ENCODE peak calls at places on chromosomes 7 and 10, in four cellular contexts. C is psoas muscle, H is PC-9, Q is pancreas. B is an unnamed sample. For H3K9me3 and H3K36me3, the result is how much of the 10 kb centered on the place peaks cover.

GRCh38 chr7:150322114-150322832 is 882 bp upstream of the LRRC61 start:
- DNase-seq in C (no peak), H (peak), Q (peak), B (no peak)

GRCh38 chr10:24957624-24958435 is 5.4 kb upstream of the PRTFDC1 start:
- DNase-seq in C (no peak), H (peak), Q (no peak), B (no peak)

GRCh38 chr10:102726274-102726673 is 11.8 kb downstream of the SFXN2 start:
- DNase-seq in C (peak), H (no peak), Q (no peak), B (no peak)

GRCh38 chr10:26573674-26574073 is 123.8 kb upstream of the PDSS1 start:
- DNase-seq in C (no peak), H (no peak), Q (no peak), B (peak)

GRCh38 chr10:28147706-28148105 is 148.8 kb upstream of the ODAD2 start:
- DNase-seq in C (no peak), H (no peak), Q (no peak), B (no peak)

GRCh38 chr10:63976538-63976937 is 455.3 kb downstream of the REEP3 start:
- DNase-seq in C (no peak), H (no peak), Q (peak), B (peak)

GRCh38 chr10:64283621-64284020 is 762.4 kb downstream of the REEP3 start:
- DNase-seq in C (no peak), H (no peak), Q (no peak), B (no peak)

GRCh38 chr7:2892571-2892970 is 48.5 kb upstream of the GNA12 start:
- DNase-seq in C (no peak), H (no peak), Q (no peak), B (no peak)

GRCh38 chr10:29063806-29064644 is 224.8 kb upstream of the LYZL1 start:
- DNase-seq in C (no peak), H (peak), Q (no peak), B (peak)

GRCh38 chr10:79347894-79348639 is 798 bp downstream of the PPIF start:
- DNase-seq in C (peak), H (no peak), Q (peak), B (no peak)

GRCh38 chr7:92705831-92706230 is 115.6 kb upstream of the FAM133B start:
- DNase-seq in C (no peak), H (no peak), Q (no peak), B (no peak)

GRCh38 chr7:135976312-135977019 is 693 bp downstream of the MTPN start:
- DNase-seq in C (no peak), H (no peak), Q (peak), B (peak)

GRCh38 chr7:66883716-66884115 is 37.3 kb upstream of the TMEM248 start:
- DNase-seq in C (no peak), H (no peak), Q (no peak), B (no peak)

GRCh38 chr7:156842740-156843140 is 50.2 kb downstream of the LMBR1 start:
- DNase-seq in C (no peak), H (no peak), Q (no peak), B (no peak)

GRCh38 chr10:35422236-35422635 is 85.9 kb downstream of the CCNY start:
- DNase-seq in C (no peak), H (no peak), Q (no peak), B (no peak)

GRCh38 chr10:36765777-36766176 is 359.6 kb upstream of the ANKRD30A start:
- DNase-seq in C (no peak), H (no peak), Q (no peak), B (no peak)

GRCh38 chr10:100151901-100152300 is 33.9 kb downstream of the ERLIN1 start:
- DNase-seq in C (no peak), H (no peak), Q (no peak), B (no peak)

GRCh38 chr10:100146398-100146797 is 39.4 kb downstream of the ERLIN1 start:
- DNase-seq in C (no peak), H (no peak), Q (no peak), B (no peak)

GRCh38 chr10:100148353-100149211 is 37.2 kb downstream of the ERLIN1 start:
- DNase-seq in C (no peak), H (peak), Q (no peak), B (no peak)

GRCh38 chr10:100143756-100144155 is 42.1 kb downstream of the ERLIN1 start:
- DNase-seq in C (no peak), H (no peak), Q (no peak), B (no peak)

DNA sequence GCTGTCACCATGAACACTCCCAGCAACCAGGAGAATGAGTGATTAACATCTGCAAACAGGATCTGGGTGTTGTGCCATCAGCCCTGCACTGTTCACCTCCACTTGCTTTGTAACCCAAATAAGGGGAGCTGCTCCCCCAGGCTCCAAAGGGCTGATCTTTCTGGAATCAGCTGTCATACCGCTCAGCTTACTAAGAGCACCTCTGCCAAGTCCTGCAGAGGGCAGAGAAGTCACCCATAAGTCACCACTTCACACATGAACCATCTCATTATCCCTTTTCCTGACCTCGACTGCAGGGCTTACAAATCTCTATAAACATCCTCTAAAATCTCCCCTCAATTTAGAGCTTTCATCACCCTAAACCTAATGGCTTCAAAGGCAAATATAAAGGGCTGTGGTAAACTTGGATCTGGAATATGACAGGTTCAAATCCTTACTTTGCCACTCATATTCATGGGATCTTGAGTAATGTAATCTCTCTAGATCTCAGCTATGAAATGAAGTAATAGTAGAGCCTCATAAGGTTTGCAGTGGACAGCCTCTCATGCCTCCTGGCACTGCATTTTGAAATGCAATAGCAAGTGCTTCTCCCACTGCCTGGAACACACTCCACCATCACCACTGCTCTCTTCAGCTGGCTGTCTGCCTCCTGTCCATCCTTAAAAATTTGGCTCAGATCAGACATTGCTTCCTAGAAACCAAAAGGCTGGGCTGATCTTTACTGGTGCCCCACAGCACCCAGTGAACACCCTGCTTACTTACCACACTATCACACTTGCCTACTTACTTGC is 38.8 kb downstream of the ERLIN1 start:
- DNase-seq in C (no peak), H (no peak), Q (no peak), B (no peak)
- H3K9me3 ChIP-seq in C (under half), H (under half), Q (under half), B (under half)

DNA sequence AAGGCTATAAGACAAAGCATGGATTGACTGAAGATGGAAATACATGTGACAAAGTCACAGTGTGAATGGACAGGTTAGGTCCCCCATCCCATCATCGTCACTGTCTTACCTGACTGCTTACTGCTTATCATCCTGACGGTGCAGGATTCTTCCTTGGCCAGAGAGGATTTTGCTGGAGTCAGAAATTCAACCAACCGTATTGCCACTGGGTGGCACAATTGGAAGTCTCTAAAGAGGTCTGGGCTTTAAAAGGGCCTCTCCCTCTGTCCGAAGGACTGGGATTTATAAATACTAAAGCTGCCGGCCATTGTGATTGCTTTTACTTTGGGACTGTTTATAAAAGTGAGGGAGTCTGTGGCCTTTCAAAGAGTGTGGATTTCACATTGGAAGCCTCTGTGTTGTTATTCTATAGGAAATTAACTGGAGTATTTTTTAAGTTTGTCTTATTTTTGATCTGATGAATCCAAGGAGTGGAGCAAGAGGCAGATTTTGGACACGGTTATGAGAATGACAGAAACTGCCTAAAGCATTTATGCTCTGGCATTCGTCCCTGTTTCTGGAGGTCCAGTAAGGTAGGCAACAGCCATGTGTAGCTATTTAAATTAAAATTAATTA is 113.3 kb upstream of the CREB5 start:
- DNase-seq in C (no peak), H (peak), Q (peak), B (peak)
- TF ChIP-seq CTCF in C (peak), H (peak), Q (no peak), B (peak)

GRCh38 chr10:33279276-33279675 is 55.2 kb downstream of the NRP1 start:
- DNase-seq in C (no peak), H (no peak), Q (no peak), B (no peak)
- H3K36me3 ChIP-seq in C (under half), H (under half), Q (under half), B (under half)

GRCh38 chr10:130512936-130513335 is 376.7 kb downstream of the GLRX3 start:
- DNase-seq in C (no peak), H (no peak), Q (no peak), B (no peak)

GRCh38 chr10:130509881-130510689 is 373.9 kb downstream of the GLRX3 start:
- DNase-seq in C (no peak), H (no peak), Q (no peak), B (no peak)

GRCh38 chr10:130511801-130512200 is 375.6 kb downstream of the GLRX3 start:
- DNase-seq in C (no peak), H (no peak), Q (no peak), B (no peak)

GRCh38 chr10:130513686-130514476 is 377.7 kb downstream of the GLRX3 start:
- DNase-seq in C (no peak), H (no peak), Q (no peak), B (no peak)

GRCh38 chr10:130510755-130511154 is 374.6 kb downstream of the GLRX3 start:
- DNase-seq in C (no peak), H (no peak), Q (no peak), B (no peak)
- H3K9me3 ChIP-seq in C (under half), H (under half), Q (under half), B (under half)

GRCh38 chr10:21336476-21337170 is 188.9 kb downstream of the SKIDA1 start:
- DNase-seq in C (peak), H (peak), Q (no peak), B (peak)
- TF ChIP-seq CTCF in C (no peak), H (no peak), Q (no peak), B (peak)

GRCh38 chr7:100878013-100878412 is 3.1 kb downstream of the SRRT start:
- DNase-seq in C (no peak), H (no peak), Q (no peak), B (no peak)
- H3K36me3 ChIP-seq in C (half or more), H (under half), Q (under half), B (under half)

GRCh38 chr7:57210871-57211270 is 78.6 kb upstream of the ZNF479 start:
- DNase-seq in C (no peak), H (no peak), Q (no peak), B (no peak)
- H3K9me3 ChIP-seq in C (under half), H (under half), Q (under half), B (under half)

B was measured in Caco-2.